ENCODE peak calls at places on chromosomes 4 and X, in eight cellular contexts. W is HT1080; J is activated CD4-positive, alpha-beta T cell treated with anti-CD3 and anti-CD28 coated beads, Interleukin-2, amount 50 U/mL, for 1 hour; T is midbrain; Z is effector memory CD8-positive, alpha-beta T cell; R is T-helper 22 cell; V is G401; B is substantia nigra. M is an unnamed sample.

GRCh38 chrX:15679246-15679645 is 14.6 kb upstream of the CLTRN start:
- DNase-seq in W (no peak), J (no peak), T (no peak), Z (no peak), R (no peak), V (no peak), B (no peak), M (no peak)

GRCh38 chr4:48127231-48127881 is 6.7 kb downstream of the TXK start:
- DNase-seq in W (no peak), J (no peak), T (no peak), Z (no peak), R (no peak), V (no peak), B (no peak), M (no peak)

GRCh38 chr4:17324431-17324830 is 187.5 kb downstream of the QDPR start:
- DNase-seq in W (peak; percentile 39), J (peak; percentile 38), T (peak; percentile 46), Z (peak; percentile 16), R (no peak), V (peak; percentile 8), B (no peak), M (peak; percentile 13)

GRCh38 chr4:128858875-128859696 is 49.6 kb downstream of the JADE1 start:
- DNase-seq in W (no peak), J (no peak), T (no peak), Z (no peak), R (no peak), V (no peak), B (no peak), M (no peak)

GRCh38 chr4:47713156-47713834 is 124.6 kb downstream of the CORIN start:
- DNase-seq in W (no peak), J (no peak), T (no peak), Z (no peak), R (no peak), V (no peak), B (no peak), M (no peak)

GRCh38 chr4:87502580-87503238 is 26.5 kb downstream of the SPARCL1 start:
- DNase-seq in W (no peak), J (no peak), T (peak; percentile 38), Z (no peak), R (no peak), V (peak; percentile 18), B (no peak), M (no peak)

GRCh38 chr4:109398928-109399327 is 34.7 kb upstream of the SEC24B start:
- DNase-seq in W (no peak), J (no peak), T (no peak), Z (no peak), R (no peak), V (no peak), B (no peak), M (no peak)

GRCh38 chrX:119726900-119727555 is 31.4 kb upstream of the SOWAHD start:
- DNase-seq in W (peak; percentile 52), J (peak; percentile 4), T (no peak), Z (peak; percentile 3), R (no peak), V (no peak), B (no peak), M (no peak)

GRCh38 chr4:148795156-148795864 is 353.1 kb upstream of the NR3C2 start:
- DNase-seq in W (peak; percentile 64), J (no peak), T (no peak), Z (no peak), R (no peak), V (no peak), B (no peak), M (no peak)

GRCh38 chr4:60683357-60683756 is 516.8 kb upstream of the ADGRL3 start:
- DNase-seq in W (peak; percentile 76), J (no peak), T (no peak), Z (no peak), R (no peak), V (no peak), B (no peak), M (no peak)

GRCh38 chrX:19683817-19684216 is 168.5 kb upstream of the MAP3K15 start:
- DNase-seq in W (no peak), J (peak; percentile 16), T (no peak), Z (peak; percentile 24), R (peak; percentile 34), V (no peak), B (no peak), M (no peak)

GRCh38 chr4:85391568-85392410 is 83.2 kb upstream of the ARHGAP24 start:
- DNase-seq in W (no peak), J (no peak), T (no peak), Z (no peak), R (no peak), V (no peak), B (no peak), M (no peak)

GRCh38 chrX:40273356-40274050 is 175.7 kb upstream of the BCOR start:
- DNase-seq in W (peak; percentile 27), J (no peak), T (peak; percentile 4), Z (no peak), R (no peak), V (no peak), B (no peak), M (no peak)

GRCh38 chr4:38279650-38280322 is 319.6 kb downstream of the PTTG2 start:
- DNase-seq in W (no peak), J (no peak), T (no peak), Z (no peak), R (no peak), V (no peak), B (no peak), M (no peak)

GRCh38 chrX:129833153-129834004 is 10.3 kb downstream of the ZDHHC9 start:
- DNase-seq in W (peak; percentile 39), J (no peak), T (peak; percentile 51), Z (no peak), R (no peak), V (no peak), B (no peak), M (no peak)

GRCh38 chr4:101697266-101697665 is 93.3 kb upstream of the BANK1 start:
- DNase-seq in W (no peak), J (no peak), T (no peak), Z (no peak), R (no peak), V (no peak), B (no peak), M (no peak)

GRCh38 chrX:71622347-71623104 is 4.2 kb upstream of the CXCR3 start:
- DNase-seq in W (peak; percentile 44), J (peak; percentile 40), T (peak; percentile 64), Z (peak; percentile 73), R (peak; percentile 73), V (peak; percentile 87), B (no peak), M (peak; percentile 21)

GRCh38 chr4:161555689-161556660 is 607.8 kb downstream of the FSTL5 start:
- DNase-seq in W (peak; percentile 32), J (no peak), T (no peak), Z (no peak), R (no peak), V (no peak), B (no peak), M (no peak)

GRCh38 chr4:98352403-98352802 is 91.2 kb downstream of the RAP1GDS1 start:
- DNase-seq in W (no peak), J (no peak), T (no peak), Z (no peak), R (no peak), V (no peak), B (no peak), M (no peak)

GRCh38 chr4:105472871-105473339 is 957 bp downstream of the PPA2 start:
- DNase-seq in W (no peak), J (no peak), T (no peak), Z (no peak), R (no peak), V (no peak), B (no peak), M (no peak)

GRCh38 chrX:22389544-22390243 is 117.0 kb downstream of the CBLL2 start:
- DNase-seq in W (peak; percentile 83), J (no peak), T (no peak), Z (no peak), R (no peak), V (no peak), B (no peak), M (no peak)

GRCh38 chrX:43663173-43663572 is 7.1 kb downstream of the MAOA start:
- DNase-seq in W (no peak), J (no peak), T (no peak), Z (no peak), R (no peak), V (no peak), B (no peak), M (no peak)

M was measured in T-helper 17 cell.